ENCODE peak calls at places on chromosomes 13 and 19, in six cellular contexts. One of them, this sample, is unnamed.

GRCh38 chr19:9986787-9987281 is 23.5 kb downstream of the COL5A3 start:
- DNase-seq in HepG2: no peak
- DNase-seq in H1: no peak
- DNase-seq in GM12878: no peak
- DNase-seq in HCT116: no peak
- DNase-seq in K562: no peak
- DNase-seq in this sample: no peak

GRCh38 chr19:57302020-57302465 is 18.2 kb upstream of the ZNF543 start:
- DNase-seq in HepG2: no peak
- DNase-seq in K562: no peak
- DNase-seq in HCT116: no peak
- DNase-seq in H1: no peak
- DNase-seq in GM12878: no peak
- DNase-seq in this sample: no peak

GRCh38 chr13:76512676-76513277 is 373.4 kb downstream of the KCTD12 start:
- DNase-seq in HepG2: no peak
- DNase-seq in HCT116: no peak
- DNase-seq in GM12878: no peak
- DNase-seq in H1: no peak
- DNase-seq in K562: no peak
- DNase-seq in this sample: no peak

GRCh38 chr13:97932006-97932405 is 21.5 kb upstream of the IPO5 start:
- DNase-seq in K562: no peak
- DNase-seq in GM12878: no peak
- DNase-seq in HepG2: no peak
- DNase-seq in H1: no peak
- DNase-seq in HCT116: no peak
- DNase-seq in this sample: no peak

GRCh38 chr13:59450218-59450617 is 713.5 kb downstream of the DIAPH3 start:
- DNase-seq in HCT116: no peak
- DNase-seq in H1: no peak
- DNase-seq in HepG2: no peak
- DNase-seq in GM12878: no peak
- DNase-seq in K562: no peak
- DNase-seq in this sample: no peak

GRCh38 chr19:33830264-33830663 is 33.6 kb downstream of the KCTD15 start:
- DNase-seq in K562: no peak
- DNase-seq in GM12878: no peak
- DNase-seq in H1: no peak
- DNase-seq in HepG2: no peak
- DNase-seq in HCT116: no peak
- DNase-seq in this sample: no peak

GRCh38 chr19:6806488-6806887 is 34.0 kb downstream of the VAV1 start:
- DNase-seq in GM12878: no peak
- DNase-seq in K562: peak; percentile 76
- DNase-seq in H1: no peak
- DNase-seq in HepG2: no peak
- DNase-seq in HCT116: peak; percentile 41
- DNase-seq in this sample: no peak

GRCh38 chr19:46904114-46905060 is 43.6 kb downstream of the ARHGAP35 start:
- DNase-seq in K562: no peak
- DNase-seq in HCT116: no peak
- DNase-seq in HepG2: no peak
- DNase-seq in H1: no peak
- DNase-seq in GM12878: no peak
- DNase-seq in this sample: no peak

GRCh38 chr19:46604781-46605355 is 3.7 kb downstream of the CALM3 start:
- DNase-seq in HCT116: no peak
- DNase-seq in GM12878: no peak
- DNase-seq in K562: no peak
- DNase-seq in H1: no peak
- DNase-seq in HepG2: no peak
- DNase-seq in this sample: no peak

GRCh38 chr13:60080871-60081270 is 82.9 kb downstream of the DIAPH3 start:
- DNase-seq in HCT116: no peak
- DNase-seq in GM12878: no peak
- DNase-seq in H1: no peak
- DNase-seq in HepG2: no peak
- DNase-seq in K562: no peak
- DNase-seq in this sample: no peak

GRCh38 chr19:2189880-2190279 is 26.1 kb downstream of the DOT1L start:
- DNase-seq in K562: no peak
- DNase-seq in HepG2: no peak
- DNase-seq in GM12878: no peak
- DNase-seq in H1: no peak
- DNase-seq in HCT116: no peak
- DNase-seq in this sample: no peak

GRCh38 chr13:24381539-24382265 is 72.3 kb downstream of the C1QTNF9 start:
- DNase-seq in K562: no peak
- DNase-seq in HCT116: no peak
- DNase-seq in GM12878: no peak
- DNase-seq in HepG2: no peak
- DNase-seq in H1: no peak
- DNase-seq in this sample: peak; percentile 18
- TF ChIP-seq ZNF274 in K562: no peak
- TF ChIP-seq ZNF274 in HCT116: no peak
- TF ChIP-seq ZNF274 in GM12878: no peak
- TF ChIP-seq ZNF274 in HepG2: no peak
- TF ChIP-seq ZNF274 in H1: no peak
- TF ChIP-seq ZNF274 in this sample: no peak

GRCh38 chr19:7926727-7927604 is 1.0 kb upstream of the CTXN1 start:
- DNase-seq in K562: no peak
- DNase-seq in H1: no peak
- DNase-seq in GM12878: no peak
- DNase-seq in HCT116: no peak
- DNase-seq in HepG2: no peak
- DNase-seq in this sample: no peak

GRCh38 chr19:7930765-7931164 is 4.8 kb upstream of the CTXN1 start:
- DNase-seq in H1: no peak
- DNase-seq in GM12878: no peak
- DNase-seq in K562: no peak
- DNase-seq in HepG2: no peak
- DNase-seq in HCT116: no peak
- DNase-seq in this sample: no peak

GRCh38 chr19:7927605-7928333 is 1.8 kb upstream of the CTXN1 start:
- DNase-seq in HCT116: no peak
- DNase-seq in GM12878: no peak
- DNase-seq in H1: no peak
- DNase-seq in K562: no peak
- DNase-seq in HepG2: no peak
- DNase-seq in this sample: no peak

GRCh38 chr19:7928334-7928706 is 2.4 kb upstream of the CTXN1 start:
- DNase-seq in GM12878: no peak
- DNase-seq in H1: no peak
- DNase-seq in HCT116: no peak
- DNase-seq in HepG2: no peak
- DNase-seq in K562: no peak
- DNase-seq in this sample: no peak

GRCh38 chr19:7928741-7929701 is 3.1 kb upstream of the CTXN1 start:
- DNase-seq in GM12878: no peak
- DNase-seq in HCT116: no peak
- DNase-seq in HepG2: peak; percentile 53
- DNase-seq in K562: peak; percentile 70
- DNase-seq in H1: no peak
- DNase-seq in this sample: no peak
- TF ChIP-seq ZNF274 in GM12878: no peak
- TF ChIP-seq ZNF274 in HCT116: no peak
- TF ChIP-seq ZNF274 in HepG2: no peak
- TF ChIP-seq ZNF274 in K562: no peak
- TF ChIP-seq ZNF274 in H1: no peak
- TF ChIP-seq ZNF274 in this sample: no peak

DNA sequence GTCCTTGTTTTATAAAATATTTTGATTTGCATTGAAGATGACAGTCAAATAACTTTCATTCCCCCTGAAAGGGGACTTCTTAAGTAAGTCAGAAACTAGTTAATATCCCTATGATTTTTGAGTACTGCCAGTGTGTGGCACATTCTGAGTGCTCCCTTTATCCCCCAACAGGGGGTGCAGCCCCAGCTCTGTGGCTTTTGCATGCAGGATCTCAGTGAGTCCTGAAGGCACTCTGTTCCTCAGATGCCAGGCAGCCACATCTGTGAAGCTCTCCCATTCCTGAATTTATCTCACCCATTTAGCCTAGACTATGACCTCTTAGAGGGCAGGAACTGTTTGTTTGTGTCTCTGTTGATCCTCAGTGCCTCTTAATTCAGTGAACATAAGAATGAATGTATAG is 123.1 kb downstream of the CDK8 start:
- DNase-seq in GM12878: no peak
- DNase-seq in K562: peak; percentile 11
- DNase-seq in HepG2: peak; percentile 28
- DNase-seq in HCT116: peak; percentile 8
- DNase-seq in H1: peak; percentile 7
- DNase-seq in this sample: peak; percentile 1
- TF ChIP-seq ZNF274 in GM12878: no peak
- TF ChIP-seq ZNF274 in K562: no peak
- TF ChIP-seq ZNF274 in HepG2: no peak
- TF ChIP-seq ZNF274 in HCT116: no peak
- TF ChIP-seq ZNF274 in H1: no peak
- TF ChIP-seq ZNF274 in this sample: no peak

DNA sequence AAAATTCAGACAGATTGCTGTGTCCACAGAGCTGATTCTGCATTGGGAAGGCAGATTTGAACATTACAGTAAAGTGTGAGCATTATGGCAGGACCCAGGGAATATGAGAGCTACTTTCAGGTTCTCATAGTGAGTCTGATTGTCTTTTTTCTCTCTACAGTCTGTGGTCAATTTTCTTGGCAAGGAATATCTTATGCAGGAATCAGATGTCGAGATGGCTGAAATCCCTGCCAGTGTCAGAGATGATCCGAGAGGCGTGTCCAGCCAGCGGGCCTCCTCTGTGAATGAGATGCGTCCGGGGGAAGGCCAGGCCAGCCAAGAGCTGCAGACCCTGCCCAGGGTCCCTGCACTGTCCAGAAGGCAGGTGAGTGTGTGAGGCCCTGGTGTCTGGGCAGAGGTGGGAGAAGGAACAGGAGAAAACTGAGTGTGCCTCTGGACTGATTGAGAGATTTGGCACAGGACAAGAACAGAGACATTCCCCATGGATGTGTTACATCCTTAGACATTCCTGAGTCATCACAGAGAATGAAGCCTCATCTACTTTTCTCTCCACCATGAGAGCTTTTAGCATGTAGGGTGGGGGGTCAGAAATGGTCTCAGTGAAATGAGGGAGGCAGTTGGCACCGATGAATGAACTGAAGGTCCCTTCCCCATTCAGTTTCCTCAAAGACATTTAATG is 27.3 kb upstream of the EDDM13 start:
- DNase-seq in K562: no peak
- DNase-seq in H1: no peak
- DNase-seq in HepG2: no peak
- DNase-seq in HCT116: no peak
- DNase-seq in GM12878: no peak
- DNase-seq in this sample: no peak
- TF ChIP-seq ZNF274 in K562: no peak
- TF ChIP-seq ZNF274 in H1: no peak
- TF ChIP-seq ZNF274 in HepG2: no peak
- TF ChIP-seq ZNF274 in HCT116: no peak
- TF ChIP-seq ZNF274 in GM12878: no peak
- TF ChIP-seq ZNF274 in this sample: no peak

This sample was measured in NT2/D1.